ENCODE peak calls at places on chromosome 14, in four cellular contexts. K, A, C and J are unnamed samples.

GRCh38 chr14:43247877-43248276 is 1259.2 kb downstream of the FSCB start:
- DNase-seq in K (no peak), A (no peak), C (no peak), J (no peak)

GRCh38 chr14:101354726-101355125 is 206.6 kb upstream of the DIO3 start:
- DNase-seq in K (no peak), A (no peak), C (no peak), J (no peak)

GRCh38 chr14:105117710-105118385 is 50.7 kb downstream of the JAG2 start:
- DNase-seq in C (no peak), K (no peak), A (no peak), J (no peak)

GRCh38 chr14:99330316-99331240 is 58.6 kb upstream of the BCL11B start:
- DNase-seq in A (no peak), K (no peak), C (no peak), J (no peak)

GRCh38 chr14:63134801-63135200 is 69.4 kb upstream of the RHOJ start:
- DNase-seq in K (no peak), A (no peak), C (no peak), J (no peak)

GRCh38 chr14:39581474-39581873 is 149.2 kb upstream of the FBXO33 start:
- DNase-seq in A (no peak), C (no peak), K (no peak), J (no peak)

GRCh38 chr14:99820702-99821331 is 27.6 kb downstream of the EML1 start:
- DNase-seq in K (no peak), C (no peak), A (no peak), J (no peak)

GRCh38 chr14:55556929-55557623 is 22.9 kb upstream of the KTN1 start:
- DNase-seq in K (no peak), A (peak), C (peak), J (peak)

GRCh38 chr14:64656986-64657385 is 47.2 kb upstream of the PLEKHG3 start:
- DNase-seq in C (no peak), A (no peak), K (no peak), J (no peak)

GRCh38 chr14:86826641-86827040 is 1166.3 kb downstream of the GALC start:
- DNase-seq in C (no peak), A (no peak), K (no peak), J (peak)

GRCh38 chr14:75906680-75907280 is 75.0 kb downstream of the TGFB3 start:
- DNase-seq in K (peak), A (peak), C (no peak), J (peak)

GRCh38 chr14:76993743-76994142 is 34.8 kb downstream of the IRF2BPL start:
- DNase-seq in K (no peak), A (no peak), C (no peak), J (no peak)

GRCh38 chr14:91582761-91583160 is 72.7 kb upstream of the PPP4R3A start:
- DNase-seq in C (no peak), K (no peak), A (no peak), J (no peak)

GRCh38 chr14:44449694-44450093 is 57.4 kb downstream of the FSCB start:
- DNase-seq in C (no peak), A (no peak), K (no peak), J (no peak)

GRCh38 chr14:50403433-50403832 is 6.8 kb upstream of the CDKL1 start:
- DNase-seq in C (no peak), A (no peak), K (no peak), J (no peak)

GRCh38 chr14:72781476-72782181 is 112.3 kb downstream of the DPF3 start:
- DNase-seq in K (no peak), C (no peak), A (no peak), J (peak)

GRCh38 chr14:70754989-70755388 is 54.3 kb downstream of the MAP3K9 start:
- DNase-seq in A (peak), C (no peak), K (no peak), J (no peak)

GRCh38 chr14:50062438-50063039 is 53.8 kb downstream of the VCPKMT start:
- DNase-seq in C (no peak), A (peak), K (no peak), J (peak)

GRCh38 chr14:76293221-76293620 is 82.7 kb upstream of the ESRRB start:
- DNase-seq in K (no peak), C (no peak), A (no peak), J (no peak)

GRCh38 chr14:59919582-59920377 is at the start of gene LRRC9:
- DNase-seq in C (peak), A (no peak), K (peak), J (no peak)

GRCh38 chr14:67170706-67171105 is 18.5 kb upstream of the GARIN2 start:
- DNase-seq in A (no peak), C (no peak), K (no peak), J (no peak)

GRCh38 chr14:31278883-31279282 is 71.3 kb upstream of the HECTD1 start:
- DNase-seq in C (no peak), A (no peak), K (no peak), J (no peak)

GRCh38 chr14:60775296-60775695 is 40.7 kb downstream of the MNAT1 start:
- DNase-seq in C (no peak), A (no peak), K (no peak), J (peak)

GRCh38 chr14:102579696-102580551 is 12.5 kb upstream of the RCOR1 start:
- DNase-seq in K (no peak), C (no peak), A (no peak), J (peak)

DNA sequence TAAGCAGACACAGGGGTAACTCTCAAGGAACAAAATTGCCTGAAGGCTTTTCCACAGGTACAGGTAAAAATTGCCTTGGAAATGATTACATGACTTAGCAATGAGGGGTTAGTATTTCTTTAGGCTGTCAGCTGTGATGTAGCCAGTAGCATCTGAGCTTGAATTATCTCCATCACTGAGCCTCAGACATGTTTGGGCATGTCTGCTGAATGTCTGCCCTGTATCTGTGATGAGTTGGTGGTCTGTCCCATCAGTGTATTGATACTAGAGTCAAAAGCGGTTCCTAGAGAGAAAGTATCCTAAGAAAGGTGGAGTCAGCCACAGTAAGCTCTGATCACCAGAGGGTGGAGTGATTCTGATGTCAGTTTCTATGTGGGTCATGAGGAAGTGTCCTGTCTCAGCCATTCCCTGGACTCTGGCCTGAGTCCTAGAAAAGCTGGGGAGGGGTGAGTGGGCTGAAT is 16.2 kb downstream of the AKAP6 start:
- DNase-seq in C (no peak), K (no peak), A (no peak), J (no peak)
- TF ChIP-seq CTCF in C (no peak), K (no peak), A (no peak), J (no peak)

GRCh38 chr14:53401646-53402045 is 248.5 kb upstream of the DDHD1 start:
- DNase-seq in K (no peak), A (no peak), C (no peak), J (no peak)

GRCh38 chr14:53399057-53399456 is 245.9 kb upstream of the DDHD1 start:
- DNase-seq in C (no peak), A (peak), K (peak), J (peak)
- TF ChIP-seq CTCF in C (no peak), A (no peak), K (peak), J (peak)

GRCh38 chr14:68927089-68927488 is 52.0 kb downstream of the ACTN1 start:
- DNase-seq in C (no peak), K (no peak), A (no peak), J (no peak)

GRCh38 chr14:68924392-68925158 is 54.5 kb downstream of the ACTN1 start:
- DNase-seq in A (no peak), C (peak), K (no peak), J (peak)

GRCh38 chr14:68927956-68928675 is 51.0 kb downstream of the ACTN1 start:
- DNase-seq in C (no peak), K (no peak), A (no peak), J (no peak)

GRCh38 chr14:68925373-68925772 is 53.7 kb downstream of the ACTN1 start:
- DNase-seq in C (no peak), A (no peak), K (no peak), J (no peak)

GRCh38 chr14:68926236-68926635 is 52.9 kb downstream of the ACTN1 start:
- DNase-seq in A (no peak), K (no peak), C (no peak), J (no peak)
- TF ChIP-seq CTCF in A (no peak), K (peak), C (peak), J (peak)

DNA sequence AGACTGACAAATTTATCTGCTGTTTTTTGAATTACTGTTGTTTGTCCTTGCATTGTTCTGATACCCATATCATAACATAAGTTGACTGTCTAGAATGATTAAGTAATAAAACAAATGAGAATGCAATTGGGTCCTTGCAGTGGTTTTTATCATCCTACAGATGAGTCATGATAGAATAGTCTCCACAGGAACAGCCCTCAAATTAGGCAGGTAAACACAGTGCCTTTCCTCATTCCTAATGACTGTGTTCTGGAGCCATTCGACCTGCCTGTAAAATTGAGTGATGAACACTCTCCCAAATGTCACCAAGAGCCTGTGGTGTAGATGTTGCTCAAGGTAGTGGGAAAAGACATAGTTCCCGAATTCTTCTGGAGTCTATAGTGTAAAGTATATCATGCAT is 12.3 kb downstream of the NKX2-8 start:
- DNase-seq in C (no peak), K (no peak), A (no peak), J (no peak)
- TF ChIP-seq CTCF in C (no peak), K (no peak), A (no peak), J (no peak)

GRCh38 chr14:52012635-52013034 is 23.3 kb downstream of the RTRAF start:
- DNase-seq in C (peak), K (no peak), A (no peak), J (no peak)

GRCh38 chr14:52011557-52011956 is 22.2 kb downstream of the RTRAF start:
- DNase-seq in A (no peak), K (no peak), C (no peak), J (no peak)

GRCh38 chr14:52014601-52015267 is 25.4 kb downstream of the RTRAF start:
- DNase-seq in A (no peak), K (peak), C (peak), J (no peak)

GRCh38 chr14:52015411-52016030 is 26.2 kb downstream of the RTRAF start:
- DNase-seq in C (no peak), K (peak), A (peak), J (no peak)

GRCh38 chr14:52013984-52014600 is 24.7 kb downstream of the RTRAF start:
- DNase-seq in A (no peak), K (peak), C (peak), J (no peak)
- TF ChIP-seq CTCF in A (no peak), K (peak), C (peak), J (peak)

GRCh38 chr14:36174767-36175424 is 1.6 kb downstream of the PTCSC3 start:
- DNase-seq in A (no peak), K (no peak), C (no peak), J (no peak)
- TF ChIP-seq CTCF in A (no peak), K (no peak), C (no peak), J (no peak)